ENCODE peak calls at places on chromosome 15, in eight cellular contexts. One of them, this sample, is unnamed.

GRCh38 chr15:63018639-63019038 is 23.9 kb upstream of the TPM1 start:
- DNase-seq in body of pancreas: no peak
- DNase-seq in MM.1S: no peak
- DNase-seq in CD8-positive, alpha-beta T cell: no peak
- DNase-seq in foreskin fibroblast: no peak
- DNase-seq in endothelial cell: no peak
- DNase-seq in AG04449: no peak
- DNase-seq in AG04450: no peak
- DNase-seq in this sample: no peak

GRCh38 chr15:56794923-56795329 is 61.6 kb upstream of the ZNF280D start:
- DNase-seq in body of pancreas: no peak
- DNase-seq in endothelial cell: no peak
- DNase-seq in foreskin fibroblast: no peak
- DNase-seq in MM.1S: no peak
- DNase-seq in AG04449: no peak
- DNase-seq in AG04450: no peak
- DNase-seq in CD8-positive, alpha-beta T cell: no peak
- DNase-seq in this sample: no peak

GRCh38 chr15:58562135-58562534 is 130.3 kb downstream of the LIPC start:
- DNase-seq in endothelial cell: no peak
- DNase-seq in AG04449: no peak
- DNase-seq in body of pancreas: no peak
- DNase-seq in AG04450: no peak
- DNase-seq in MM.1S: no peak
- DNase-seq in CD8-positive, alpha-beta T cell: no peak
- DNase-seq in foreskin fibroblast: no peak
- DNase-seq in this sample: no peak

GRCh38 chr15:55060831-55061230 is 135.9 kb downstream of the RSL24D1 start:
- DNase-seq in AG04450: no peak
- DNase-seq in endothelial cell: no peak
- DNase-seq in foreskin fibroblast: no peak
- DNase-seq in CD8-positive, alpha-beta T cell: no peak
- DNase-seq in AG04449: no peak
- DNase-seq in body of pancreas: no peak
- DNase-seq in MM.1S: no peak
- DNase-seq in this sample: no peak

GRCh38 chr15:53454843-53455721 is 304.4 kb downstream of the WDR72 start:
- DNase-seq in AG04449: no peak
- DNase-seq in AG04450: no peak
- DNase-seq in endothelial cell: no peak
- DNase-seq in body of pancreas: no peak
- DNase-seq in MM.1S: no peak
- DNase-seq in foreskin fibroblast: no peak
- DNase-seq in CD8-positive, alpha-beta T cell: no peak
- DNase-seq in this sample: no peak

GRCh38 chr15:98953950-98954349 is 53.6 kb downstream of the PGPEP1L start:
- DNase-seq in body of pancreas: no peak
- DNase-seq in AG04450: no peak
- DNase-seq in endothelial cell: no peak
- DNase-seq in CD8-positive, alpha-beta T cell: no peak
- DNase-seq in MM.1S: no peak
- DNase-seq in foreskin fibroblast: no peak
- DNase-seq in AG04449: no peak
- DNase-seq in this sample: no peak

GRCh38 chr15:64947211-64947610 is 35.5 kb downstream of the ANKDD1A start:
- DNase-seq in body of pancreas: no peak
- DNase-seq in endothelial cell: no peak
- DNase-seq in CD8-positive, alpha-beta T cell: no peak
- DNase-seq in AG04449: no peak
- DNase-seq in AG04450: no peak
- DNase-seq in MM.1S: no peak
- DNase-seq in foreskin fibroblast: no peak
- DNase-seq in this sample: no peak

GRCh38 chr15:39997031-39997430 is 42.0 kb downstream of the SRP14 start:
- DNase-seq in AG04449: no peak
- DNase-seq in endothelial cell: no peak
- DNase-seq in MM.1S: no peak
- DNase-seq in AG04450: no peak
- DNase-seq in CD8-positive, alpha-beta T cell: no peak
- DNase-seq in foreskin fibroblast: no peak
- DNase-seq in body of pancreas: no peak
- DNase-seq in this sample: no peak

GRCh38 chr15:64235552-64235951 is 72.7 kb upstream of the PPIB start:
- DNase-seq in endothelial cell: no peak
- DNase-seq in body of pancreas: no peak
- DNase-seq in MM.1S: no peak
- DNase-seq in CD8-positive, alpha-beta T cell: no peak
- DNase-seq in AG04449: no peak
- DNase-seq in foreskin fibroblast: no peak
- DNase-seq in AG04450: no peak
- DNase-seq in this sample: no peak

DNA sequence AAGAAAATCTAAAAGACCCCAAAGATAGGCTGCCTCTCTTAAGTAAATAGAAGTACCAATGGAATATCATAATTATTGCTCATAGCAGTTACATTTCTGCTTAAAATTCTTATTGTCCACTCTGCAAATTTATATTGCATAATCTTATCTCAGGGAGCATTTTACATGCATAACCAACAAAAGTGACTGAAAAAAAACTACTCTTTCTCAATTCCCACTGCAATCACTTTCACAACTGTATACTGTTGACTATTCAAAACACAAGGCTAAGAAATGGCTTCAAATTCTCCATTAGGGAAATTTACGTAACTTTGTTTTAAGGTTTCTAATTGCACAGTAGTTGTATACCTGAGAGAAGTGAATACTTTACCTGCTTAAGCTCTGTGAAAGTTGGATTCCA is 56.3 kb downstream of the HMG20A start:
- DNase-seq in MM.1S: no peak
- DNase-seq in CD8-positive, alpha-beta T cell: no peak
- DNase-seq in foreskin fibroblast: no peak
- DNase-seq in endothelial cell: no peak
- DNase-seq in AG04450: no peak
- DNase-seq in body of pancreas: no peak
- DNase-seq in AG04449: no peak
- DNase-seq in this sample: no peak
- TF ChIP-seq CTCF in MM.1S: no peak
- TF ChIP-seq CTCF in CD8-positive, alpha-beta T cell: no peak
- TF ChIP-seq CTCF in foreskin fibroblast: no peak
- TF ChIP-seq CTCF in endothelial cell: no peak
- TF ChIP-seq CTCF in AG04450: no peak
- TF ChIP-seq CTCF in body of pancreas: no peak
- TF ChIP-seq CTCF in AG04449: no peak
- TF ChIP-seq CTCF in this sample: no peak

DNA sequence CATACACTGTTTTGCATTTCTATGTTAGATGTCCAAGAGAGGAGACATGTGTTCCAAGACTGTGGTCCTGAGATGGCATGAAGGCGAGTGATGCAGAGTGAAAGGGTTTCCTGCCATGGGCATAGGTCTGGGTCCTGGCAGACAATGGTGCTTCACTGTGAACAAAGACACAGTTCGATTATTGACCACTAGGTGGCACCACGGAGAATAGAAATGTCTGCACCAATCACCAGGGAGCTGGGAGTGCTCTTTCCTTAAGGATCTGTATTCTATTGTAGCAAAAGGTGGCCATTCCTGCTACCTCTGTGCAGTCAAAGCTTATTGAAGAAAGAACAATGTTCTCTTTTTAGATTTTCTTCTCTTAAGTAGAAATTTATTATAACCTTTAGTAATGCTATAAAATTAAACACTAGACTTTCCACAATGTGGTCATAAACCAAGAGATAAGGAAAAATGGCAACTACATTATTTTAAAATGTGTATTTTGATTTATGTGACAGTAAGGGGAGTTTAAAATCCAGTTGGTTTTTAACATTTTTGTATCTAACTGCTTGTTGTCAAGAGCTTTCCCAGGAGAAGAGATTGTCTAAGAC is 88.7 kb downstream of the GABRG3 start:
- DNase-seq in CD8-positive, alpha-beta T cell: no peak
- DNase-seq in body of pancreas: peak
- DNase-seq in AG04449: no peak
- DNase-seq in AG04450: no peak
- DNase-seq in MM.1S: peak
- DNase-seq in endothelial cell: peak
- DNase-seq in foreskin fibroblast: peak
- DNase-seq in this sample: no peak
- TF ChIP-seq CTCF in CD8-positive, alpha-beta T cell: no peak
- TF ChIP-seq CTCF in body of pancreas: peak
- TF ChIP-seq CTCF in AG04449: peak
- TF ChIP-seq CTCF in AG04450: peak
- TF ChIP-seq CTCF in MM.1S: peak
- TF ChIP-seq CTCF in endothelial cell: peak
- TF ChIP-seq CTCF in foreskin fibroblast: peak
- TF ChIP-seq CTCF in this sample: peak

GRCh38 chr15:90603893-90604292 is 74.2 kb downstream of the CRTC3 start:
- DNase-seq in body of pancreas: peak
- DNase-seq in AG04450: no peak
- DNase-seq in CD8-positive, alpha-beta T cell: peak
- DNase-seq in foreskin fibroblast: peak
- DNase-seq in endothelial cell: no peak
- DNase-seq in MM.1S: no peak
- DNase-seq in AG04449: no peak
- DNase-seq in this sample: no peak
- TF ChIP-seq CTCF in body of pancreas: peak
- TF ChIP-seq CTCF in AG04450: peak
- TF ChIP-seq CTCF in CD8-positive, alpha-beta T cell: peak
- TF ChIP-seq CTCF in foreskin fibroblast: peak
- TF ChIP-seq CTCF in endothelial cell: no peak
- TF ChIP-seq CTCF in MM.1S: peak
- TF ChIP-seq CTCF in AG04449: peak
- TF ChIP-seq CTCF in this sample: peak

DNA sequence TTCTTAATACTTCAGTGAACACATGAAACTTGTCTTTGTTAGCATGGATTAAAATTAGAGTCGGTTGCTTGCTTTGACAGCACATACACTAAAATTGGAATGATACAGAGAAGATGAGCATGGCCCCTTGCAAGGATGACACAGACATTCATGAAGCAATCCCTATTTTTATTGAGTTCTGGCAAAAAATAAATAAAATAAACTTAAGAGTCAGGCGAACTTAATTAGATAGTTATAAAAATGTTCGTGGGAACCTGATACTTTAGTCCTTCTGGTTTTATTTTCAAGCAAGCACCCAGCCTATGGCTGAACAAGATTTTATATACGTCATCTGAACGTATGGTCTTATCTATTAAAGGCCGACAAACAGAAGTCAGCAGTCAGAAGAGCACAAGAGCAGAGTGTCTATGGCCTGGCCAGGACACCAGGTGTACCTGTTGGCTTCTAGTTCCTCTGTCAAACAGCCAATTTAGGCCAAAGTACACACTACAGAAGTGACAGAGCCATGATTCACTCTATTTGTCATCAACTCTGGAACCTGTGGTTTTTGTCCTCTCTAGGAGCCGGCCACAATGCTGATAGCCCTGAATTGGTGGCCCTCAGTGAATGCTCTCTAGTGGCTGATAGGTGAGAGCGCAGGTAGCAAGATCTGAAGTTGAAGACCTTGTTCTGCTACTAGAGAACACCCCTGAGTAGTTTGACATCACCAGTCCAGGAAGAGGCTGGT is 64.3 kb downstream of the LEO1 start:
- DNase-seq in AG04449: no peak
- DNase-seq in body of pancreas: peak
- DNase-seq in endothelial cell: no peak
- DNase-seq in MM.1S: no peak
- DNase-seq in AG04450: no peak
- DNase-seq in foreskin fibroblast: no peak
- DNase-seq in CD8-positive, alpha-beta T cell: no peak
- DNase-seq in this sample: no peak
- TF ChIP-seq CTCF in AG04449: no peak
- TF ChIP-seq CTCF in body of pancreas: peak
- TF ChIP-seq CTCF in endothelial cell: no peak
- TF ChIP-seq CTCF in MM.1S: peak
- TF ChIP-seq CTCF in AG04450: no peak
- TF ChIP-seq CTCF in foreskin fibroblast: no peak
- TF ChIP-seq CTCF in CD8-positive, alpha-beta T cell: no peak
- TF ChIP-seq CTCF in this sample: no peak

DNA sequence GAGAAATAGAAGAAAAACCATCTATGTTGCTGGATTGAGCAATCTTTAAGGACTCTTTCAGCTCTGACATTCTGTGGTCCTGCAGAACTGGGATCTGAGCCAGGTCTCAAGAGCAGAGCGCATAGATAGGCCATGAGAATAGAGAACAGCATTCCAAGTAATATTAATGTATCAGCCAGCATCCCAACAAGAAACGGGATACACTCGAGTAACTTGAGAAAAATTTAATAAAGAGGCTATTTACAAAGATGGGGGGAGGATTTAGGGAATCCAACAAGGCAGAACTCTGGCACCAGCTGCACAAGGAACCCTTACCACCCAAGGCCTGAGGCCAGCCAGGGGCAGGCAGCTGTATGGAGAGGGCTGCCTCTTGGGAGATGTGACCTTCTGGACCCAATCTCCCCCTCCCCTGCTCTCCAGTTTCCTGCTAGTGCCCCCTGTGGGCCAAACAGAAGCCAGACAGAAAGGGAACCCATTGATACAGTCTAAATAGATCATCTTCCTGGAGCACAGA is 8.2 kb downstream of the TMOD2 start:
- DNase-seq in AG04450: peak
- DNase-seq in AG04449: peak
- DNase-seq in CD8-positive, alpha-beta T cell: no peak
- DNase-seq in MM.1S: no peak
- DNase-seq in foreskin fibroblast: peak
- DNase-seq in endothelial cell: no peak
- DNase-seq in body of pancreas: peak
- DNase-seq in this sample: no peak
- TF ChIP-seq CTCF in AG04450: peak
- TF ChIP-seq CTCF in AG04449: peak
- TF ChIP-seq CTCF in CD8-positive, alpha-beta T cell: no peak
- TF ChIP-seq CTCF in MM.1S: peak
- TF ChIP-seq CTCF in foreskin fibroblast: peak
- TF ChIP-seq CTCF in endothelial cell: no peak
- TF ChIP-seq CTCF in body of pancreas: no peak
- TF ChIP-seq CTCF in this sample: peak

GRCh38 chr15:82749951-82750830 is 40.5 kb upstream of the AP3B2 start:
- DNase-seq in AG04450: peak
- DNase-seq in foreskin fibroblast: peak
- DNase-seq in MM.1S: peak
- DNase-seq in body of pancreas: peak
- DNase-seq in AG04449: peak
- DNase-seq in CD8-positive, alpha-beta T cell: peak
- DNase-seq in endothelial cell: peak
- DNase-seq in this sample: peak
- TF ChIP-seq CTCF in AG04450: no peak
- TF ChIP-seq CTCF in foreskin fibroblast: no peak
- TF ChIP-seq CTCF in MM.1S: no peak
- TF ChIP-seq CTCF in body of pancreas: no peak
- TF ChIP-seq CTCF in AG04449: no peak
- TF ChIP-seq CTCF in CD8-positive, alpha-beta T cell: no peak
- TF ChIP-seq CTCF in endothelial cell: no peak
- TF ChIP-seq CTCF in this sample: no peak

This sample was measured in GM13977.